ENCODE peak calls at places on chromosome 12, in five cellular contexts. A, E, Y, C and X are unnamed samples.

GRCh38 chr12:116442981-116443380 is 116.2 kb upstream of the MAP1LC3B2 start:
- DNase-seq in A (no peak), E (no peak), Y (no peak), C (no peak), X (no peak)

GRCh38 chr12:87300-87699 is 20.7 kb downstream of the IQSEC3 start:
- DNase-seq in A (no peak), E (no peak), Y (no peak), C (no peak), X (no peak)

GRCh38 chr12:88298014-88298682 is 156.0 kb downstream of the TMTC3 start:
- DNase-seq in A (no peak), E (no peak), Y (no peak), C (no peak), X (no peak)

GRCh38 chr12:49806877-49807276 is 21.3 kb downstream of the NCKAP5L start:
- DNase-seq in A (no peak), E (no peak), Y (no peak), C (no peak), X (no peak)

GRCh38 chr12:46371718-46372130 is 849 bp downstream of the SLC38A2 start:
- DNase-seq in A (peak), E (peak), Y (no peak), C (peak), X (peak)

GRCh38 chr12:52216807-52217206 is 16.2 kb upstream of the KRT7 start:
- DNase-seq in A (peak), E (no peak), Y (no peak), C (no peak), X (peak)

GRCh38 chr12:89789862-89790261 is 81.2 kb upstream of the ATP2B1 start:
- DNase-seq in A (no peak), E (no peak), Y (no peak), C (no peak), X (no peak)

GRCh38 chr12:54038760-54039414 is 6.0 kb downstream of the HOXC5 start:
- DNase-seq in A (no peak), E (no peak), Y (no peak), C (no peak), X (no peak)

GRCh38 chr12:71685312-71685906 is 473 bp upstream of the TMEM19 start:
- DNase-seq in A (no peak), E (no peak), Y (no peak), C (no peak), X (no peak)

GRCh38 chr12:57033428-57033827 is 16.5 kb downstream of the MYO1A start:
- DNase-seq in A (no peak), E (no peak), Y (no peak), C (no peak), X (no peak)

GRCh38 chr12:52442600-52443061 is 8.5 kb upstream of the KRT75 start:
- DNase-seq in A (no peak), E (peak), Y (no peak), C (no peak), X (peak)

GRCh38 chr12:92458996-92459395 is 243.8 kb upstream of the PLEKHG7 start:
- DNase-seq in A (no peak), E (no peak), Y (no peak), C (no peak), X (no peak)

GRCh38 chr12:12839886-12840285 is 26.7 kb downstream of the DDX47 start:
- DNase-seq in A (no peak), E (peak), Y (peak), C (no peak), X (peak)

GRCh38 chr12:70543444-70543843 is 93.8 kb downstream of the PTPRB start:
- DNase-seq in A (no peak), E (peak), Y (peak), C (no peak), X (peak)

GRCh38 chr12:41220931-41221330 is 32.8 kb downstream of the PDZRN4 start:
- DNase-seq in A (no peak), E (no peak), Y (no peak), C (no peak), X (no peak)

GRCh38 chr12:27709212-27709931 is 1.3 kb upstream of the MRPS35 start:
- DNase-seq in A (no peak), E (no peak), Y (no peak), C (no peak), X (no peak)

GRCh38 chr12:127012109-127012508 is 1254.9 kb upstream of the TMEM132C start:
- DNase-seq in A (no peak), E (no peak), Y (no peak), C (no peak), X (no peak)

GRCh38 chr12:57046947-57047890 is 2.7 kb downstream of the MYO1A start:
- DNase-seq in A (no peak), E (no peak), Y (no peak), C (no peak), X (no peak)

GRCh38 chr12:4388032-4388431 is 8.5 kb upstream of the FGF23 start:
- DNase-seq in A (no peak), E (no peak), Y (no peak), C (no peak), X (no peak)

GRCh38 chr12:48960834-48961233 is 3.5 kb upstream of the ARF3 start:
- DNase-seq in A (no peak), E (no peak), Y (no peak), C (no peak), X (no peak)

GRCh38 chr12:90211017-90211416 is 502.4 kb upstream of the ATP2B1 start:
- DNase-seq in A (no peak), E (no peak), Y (no peak), C (no peak), X (no peak)

GRCh38 chr12:55847033-55847432 is 4.3 kb upstream of the MMP19 start:
- DNase-seq in A (no peak), E (no peak), Y (peak), C (no peak), X (no peak)

GRCh38 chr12:46959484-46959883 is 119.9 kb upstream of the PCED1B start:
- DNase-seq in A (no peak), E (no peak), Y (peak), C (no peak), X (no peak)

GRCh38 chr12:5492562-5492961 is 60.7 kb downstream of the NTF3 start:
- DNase-seq in A (no peak), E (peak), Y (no peak), C (no peak), X (no peak)

GRCh38 chr12:402127-402456 is 648 bp downstream of the CCDC77 start:
- DNase-seq in A (no peak), E (peak), Y (no peak), C (no peak), X (no peak)

GRCh38 chr12:12210983-12211382 is 55.9 kb downstream of the LRP6 start:
- DNase-seq in A (no peak), E (no peak), Y (no peak), C (no peak), X (no peak)

GRCh38 chr12:104376650-104377506 is 73.3 kb downstream of the EID3 start:
- DNase-seq in A (no peak), E (no peak), Y (no peak), C (no peak), X (no peak)

GRCh38 chr12:1197264-1198018 is 206.4 kb downstream of the ERC1 start:
- DNase-seq in A (no peak), E (no peak), Y (no peak), C (no peak), X (no peak)

GRCh38 chr12:124725099-124725498 is 138.6 kb downstream of the SCARB1 start:
- DNase-seq in A (no peak), E (no peak), Y (no peak), C (no peak), X (no peak)

GRCh38 chr12:85016423-85016822 is 19.7 kb downstream of the TSPAN19 start:
- DNase-seq in A (no peak), E (no peak), Y (peak), C (no peak), X (peak)

GRCh38 chr12:76020731-76021672 is 10.6 kb downstream of the PHLDA1 start:
- DNase-seq in A (no peak), E (no peak), Y (peak), C (no peak), X (peak)

GRCh38 chr12:19810213-19810612 is 370.9 kb downstream of the AEBP2 start:
- DNase-seq in A (no peak), E (no peak), Y (no peak), C (no peak), X (no peak)

GRCh38 chr12:2358986-2359658 is 306.3 kb downstream of the CACNA1C start:
- DNase-seq in A (no peak), E (no peak), Y (no peak), C (no peak), X (no peak)

GRCh38 chr12:9736931-9737705 is 4.2 kb upstream of the CLECL1 start:
- DNase-seq in A (no peak), E (no peak), Y (no peak), C (no peak), X (no peak)

GRCh38 chr12:5458229-5459050 is 26.5 kb downstream of the NTF3 start:
- DNase-seq in A (no peak), E (no peak), Y (no peak), C (no peak), X (no peak)

GRCh38 chr12:13293086-13293485 is 96.6 kb downstream of the EMP1 start:
- DNase-seq in A (no peak), E (peak), Y (no peak), C (no peak), X (no peak)

GRCh38 chr12:68667896-68668295 is 18.9 kb upstream of the NUP107 start:
- DNase-seq in A (no peak), E (no peak), Y (no peak), C (no peak), X (no peak)

GRCh38 chr12:29743801-29744200 is 39.9 kb downstream of the TMTC1 start:
- DNase-seq in A (no peak), E (no peak), Y (peak), C (no peak), X (no peak)

GRCh38 chr12:6921996-6922935 is 5.5 kb upstream of the ATN1 start:
- DNase-seq in A (no peak), E (no peak), Y (no peak), C (no peak), X (no peak)